ENCODE peak calls at places on chromosomes 1 and 21, in seven cellular contexts. R, X, B, Y, U, I and W are unnamed samples.

GRCh38 chr1:232655746-232656085 is 25.8 kb upstream of the SIPA1L2 start:
- DNase-seq in B (no peak), I (no peak), R (no peak), Y (no peak), X (no peak), U (no peak), W (no peak)

GRCh38 chr1:65812065-65812464 is 19.4 kb downstream of the PDE4B start:
- DNase-seq in U (peak; percentile 73), X (peak; percentile 25), I (no peak), R (peak; percentile 86), Y (peak; percentile 59), B (no peak), W (no peak)

GRCh38 chr1:27395441-27396195 is 3.2 kb downstream of the GPR3 start:
- DNase-seq in Y (no peak), I (peak; percentile 73), R (peak; percentile 48), B (peak; percentile 55), U (peak; percentile 86), X (peak; percentile 73), W (no peak)

GRCh38 chr1:151858886-151859665 is 5.6 kb upstream of the THEM5 start:
- DNase-seq in I (no peak), X (no peak), B (no peak), Y (no peak), R (no peak), U (no peak), W (no peak)

GRCh38 chr1:100380635-100381034 is 28.3 kb downstream of the CDC14A start:
- DNase-seq in X (no peak), Y (no peak), I (no peak), U (no peak), R (no peak), B (no peak), W (no peak)

GRCh38 chr1:170790175-170790574 is 126.2 kb downstream of the PRRX1 start:
- DNase-seq in R (no peak), I (no peak), U (no peak), B (no peak), Y (no peak), X (no peak), W (no peak)

GRCh38 chr1:205983925-205984725 is 19.1 kb downstream of the RAB7B start:
- DNase-seq in X (peak; percentile 46), B (peak; percentile 72), Y (no peak), R (no peak), I (peak; percentile 21), U (peak; percentile 71), W (no peak)

GRCh38 chr1:36771678-36772284 is 262.5 kb downstream of the GRIK3 start:
- DNase-seq in R (no peak), Y (no peak), B (no peak), I (peak; percentile 19), U (no peak), X (no peak), W (no peak)

GRCh38 chr1:17423781-17424245 is 15.7 kb downstream of the RCC2 start:
- DNase-seq in U (no peak), I (no peak), X (no peak), R (no peak), Y (no peak), B (no peak), W (no peak)

GRCh38 chr1:63004868-63005267 is 220.9 kb downstream of the ATG4C start:
- DNase-seq in X (no peak), R (peak; percentile 18), U (peak; percentile 24), Y (no peak), B (no peak), I (no peak), W (no peak)

GRCh38 chr1:95287825-95288224 is 53.8 kb downstream of the RWDD3 start:
- DNase-seq in X (no peak), R (no peak), U (no peak), B (no peak), I (no peak), Y (no peak), W (no peak)

GRCh38 chr1:220521755-220522154 is 6.2 kb upstream of the MARK1 start:
- DNase-seq in U (no peak), Y (no peak), R (no peak), I (no peak), X (no peak), B (no peak), W (no peak)

GRCh38 chr1:224707849-224708725 is 92.0 kb downstream of the CNIH3 start:
- DNase-seq in X (no peak), R (peak; percentile 55), B (no peak), Y (peak; percentile 35), I (no peak), U (no peak), W (no peak)

GRCh38 chr1:42817440-42817767 is 207 bp upstream of the SVBP start:
- DNase-seq in B (no peak), I (no peak), R (no peak), U (no peak), Y (no peak), X (no peak), W (no peak)
- TF ChIP-seq CTCF in B (no peak), I (no peak), R (no peak), U (no peak), Y (no peak), X (no peak), W (no peak)

DNA sequence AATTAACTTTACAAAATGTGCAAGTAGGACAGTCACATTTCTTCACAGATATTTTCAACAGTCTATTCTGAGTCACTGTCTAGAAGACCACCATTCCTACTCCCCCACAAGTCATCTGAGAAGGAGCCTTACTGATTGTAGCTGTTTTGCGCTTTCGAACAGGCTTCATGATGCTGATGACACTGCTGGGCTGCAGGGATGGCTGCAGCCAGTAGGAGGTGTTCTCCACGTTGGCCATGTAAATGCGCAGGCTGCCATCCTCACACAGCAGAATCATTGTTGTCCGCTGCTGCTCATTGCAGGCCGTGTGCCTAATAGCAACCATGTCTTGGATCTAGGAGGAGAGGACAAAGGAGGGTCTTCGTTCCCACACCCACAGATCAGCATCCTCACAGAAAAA is 56.9 kb downstream of the UBR4 start:
- DNase-seq in I (no peak), U (no peak), X (no peak), B (no peak), R (no peak), Y (no peak), W (no peak)
- TF ChIP-seq CTCF in I (no peak), U (no peak), X (no peak), B (no peak), R (peak; percentile 25), Y (no peak), W (peak; percentile 26)

GRCh38 chr1:157073944-157074685 is 25.5 kb downstream of the ETV3L start:
- DNase-seq in X (peak; percentile 75), I (peak; percentile 48), U (peak; percentile 66), B (peak; percentile 53), Y (no peak), R (peak; percentile 67), W (no peak)
- TF ChIP-seq CTCF in X (peak; percentile 61), I (peak; percentile 69), U (peak; percentile 54), B (peak; percentile 68), Y (peak; percentile 69), R (peak; percentile 77), W (peak; percentile 75)

DNA sequence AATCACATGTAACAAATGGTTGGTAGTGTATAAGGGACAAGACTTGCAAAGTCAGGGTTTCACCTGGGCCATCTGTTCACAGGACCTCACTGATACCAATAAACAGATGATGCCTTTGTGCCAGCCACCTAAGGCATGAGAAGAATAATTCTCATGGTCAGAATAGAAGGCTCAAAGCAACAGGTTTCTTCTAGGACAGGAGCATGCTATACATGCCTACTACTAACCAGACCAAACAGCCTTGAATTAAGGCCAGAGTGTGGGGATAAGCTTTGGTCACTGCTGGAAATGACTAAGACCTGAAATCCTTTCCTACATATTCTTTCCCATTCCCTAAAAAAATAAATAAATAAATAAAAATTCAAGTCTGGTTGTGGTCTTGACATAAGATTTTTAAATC is 17.5 kb downstream of the PSMB2 start:
- DNase-seq in U (no peak), I (no peak), Y (no peak), R (no peak), B (no peak), X (no peak), W (no peak)
- TF ChIP-seq CTCF in U (no peak), I (no peak), Y (no peak), R (no peak), B (no peak), X (no peak), W (no peak)

GRCh38 chr1:43974443-43975248 is at the start of gene ATP6V0B:
- DNase-seq in B (peak; percentile 95), R (peak; percentile 92), X (peak; percentile 98), Y (peak; percentile 50), I (peak; percentile 84), U (peak; percentile 97), W (peak; percentile 96)
- TF ChIP-seq CTCF in B (no peak), R (no peak), X (no peak), Y (no peak), I (no peak), U (peak; percentile 20), W (peak; percentile 60)

GRCh38 chr21:41369105-41369914 is 7.5 kb downstream of the MX2 start:
- DNase-seq in R (no peak), B (no peak), I (no peak), U (peak; percentile 74), X (no peak), Y (no peak), W (no peak)
- TF ChIP-seq CTCF in R (peak; percentile 36), B (no peak), I (peak; percentile 35), U (peak; percentile 29), X (no peak), Y (peak; percentile 18), W (peak; percentile 16)

GRCh38 chr1:4778056-4778455 is 123.6 kb downstream of the AJAP1 start:
- DNase-seq in U (no peak), Y (no peak), R (no peak), X (no peak), I (no peak), B (no peak), W (no peak)
- TF ChIP-seq CTCF in U (peak; percentile 16), Y (peak; percentile 11), R (peak; percentile 57), X (no peak), I (peak; percentile 29), B (no peak), W (peak; percentile 66)

GRCh38 chr1:184340984-184341383 is 45.8 kb upstream of the C1orf21 start:
- DNase-seq in B (no peak), U (no peak), R (peak; percentile 4), I (no peak), Y (no peak), X (no peak), W (no peak)
- TF ChIP-seq CTCF in B (no peak), U (no peak), R (peak; percentile 51), I (peak; percentile 32), Y (peak; percentile 22), X (no peak), W (peak; percentile 30)

GRCh38 chr1:192474080-192474683 is 101.4 kb upstream of the RGS1 start:
- DNase-seq in R (no peak), X (no peak), I (no peak), U (peak; percentile 35), Y (no peak), B (no peak), W (no peak)
- TF ChIP-seq CTCF in R (peak; percentile 51), X (peak; percentile 52), I (peak; percentile 83), U (peak; percentile 37), Y (peak; percentile 54), B (peak; percentile 46), W (peak; percentile 85)